ENCODE peak calls at places on chromosomes 2 and 18, in five cellular contexts. X is H9, T is H1, K is neuronal stem cell, U is trophoblast cell. R is an unnamed sample.

GRCh38 chr2:127621981-127622431 is 23.9 kb upstream of the GPR17 start:
- DNase-seq in K (no peak), U (no peak), X (peak), T (no peak), R (no peak)

GRCh38 chr2:239212121-239212520 is 188.7 kb downstream of the HDAC4 start:
- DNase-seq in X (no peak), K (no peak), U (no peak), T (no peak), R (no peak)

GRCh38 chr18:49849331-49850217 is 36.2 kb upstream of the ACAA2 start:
- DNase-seq in T (peak), K (peak), U (peak), X (peak), R (peak)

GRCh38 chr2:133829686-133830085 is 261.4 kb upstream of the NCKAP5 start:
- DNase-seq in X (no peak), U (no peak), K (no peak), T (no peak), R (no peak)

GRCh38 chr18:79928563-79928960 is 22.9 kb downstream of the SLC66A2 start:
- DNase-seq in K (no peak), X (no peak), U (no peak), T (peak), R (no peak)

GRCh38 chr2:162242586-162243304 is 500 bp downstream of the FAP start:
- DNase-seq in T (no peak), U (peak), K (peak), X (no peak), R (peak)

GRCh38 chr2:240498171-240498957 is 59.4 kb downstream of the ANKMY1 start:
- DNase-seq in K (no peak), U (no peak), X (no peak), T (no peak), R (no peak)

GRCh38 chr2:208025814-208026184 is 472 bp upstream of the PLEKHM3 start:
- DNase-seq in U (no peak), T (no peak), X (peak), K (no peak), R (no peak)

GRCh38 chr2:172947461-172947860 is 128.2 kb upstream of the MAP3K20 start:
- DNase-seq in X (no peak), T (no peak), U (no peak), K (no peak), R (no peak)

GRCh38 chr18:50218432-50219197 is 23.7 kb upstream of the MYO5B start:
- DNase-seq in T (peak), X (peak), U (peak), K (peak), R (no peak)

GRCh38 chr2:152031747-152032146 is 67.1 kb downstream of the CACNB4 start:
- DNase-seq in T (no peak), X (no peak), U (no peak), K (no peak), R (no peak)

GRCh38 chr18:66616523-66616983 is 12.7 kb upstream of the CDH19 start:
- DNase-seq in X (peak), T (peak), K (no peak), U (no peak), R (no peak)

GRCh38 chr18:3985030-3985429 is 470.1 kb downstream of the DLGAP1 start:
- DNase-seq in U (no peak), X (no peak), K (no peak), T (no peak), R (peak)

GRCh38 chr18:61992923-61993322 is 100.1 kb upstream of the RNF152 start:
- DNase-seq in U (peak), K (no peak), T (no peak), X (no peak), R (peak)

GRCh38 chr2:33420726-33421125 is 55.7 kb upstream of the RASGRP3 start:
- DNase-seq in X (no peak), T (no peak), K (no peak), U (no peak), R (no peak)

GRCh38 chr2:50777954-50778353 is 254.0 kb downstream of the NRXN1 start:
- DNase-seq in X (no peak), U (peak), T (no peak), K (no peak), R (no peak)

GRCh38 chr2:217669831-217670230 is 333.0 kb downstream of the TNS1 start:
- DNase-seq in T (no peak), X (no peak), U (no peak), K (no peak), R (no peak)

GRCh38 chr18:10170375-10170774 is 256.6 kb downstream of the VAPA start:
- DNase-seq in K (no peak), T (no peak), U (no peak), X (no peak), R (no peak)

GRCh38 chr2:188322569-188323531 is 31.2 kb downstream of the GULP1 start:
- DNase-seq in X (no peak), U (no peak), T (no peak), K (no peak), R (peak)

GRCh38 chr18:11004294-11004693 is 145.1 kb downstream of the PIEZO2 start:
- DNase-seq in T (no peak), U (no peak), K (no peak), X (no peak), R (peak)

GRCh38 chr18:37294951-37295350 is 270.6 kb downstream of the CELF4 start:
- DNase-seq in K (peak), T (peak), X (peak), U (peak), R (peak)

GRCh38 chr2:148876589-148877402 is 1.8 kb downstream of the KIF5C start:
- DNase-seq in K (peak), T (peak), U (no peak), X (peak), R (no peak)

GRCh38 chr2:227826019-227826521 is 12.4 kb downstream of the CCL20 start:
- DNase-seq in U (no peak), K (no peak), X (no peak), T (no peak), R (no peak)

GRCh38 chr2:25341753-25342371 is at the start of gene DNMT3A:
- DNase-seq in U (peak), T (no peak), K (no peak), X (peak), R (peak)

GRCh38 chr2:40242315-40242714 is 209.6 kb downstream of the SLC8A1 start:
- DNase-seq in U (no peak), T (no peak), K (peak), X (no peak), R (no peak)

GRCh38 chr2:189293164-189293563 is 113.6 kb upstream of the COL5A2 start:
- DNase-seq in K (no peak), T (no peak), X (no peak), U (no peak), R (peak)

GRCh38 chr2:172516299-172516698 is 39.6 kb upstream of the PDK1 start:
- DNase-seq in K (no peak), X (no peak), U (peak), T (no peak), R (peak)

GRCh38 chr18:23591011-23591410 is 4.7 kb upstream of the NPC1 start:
- DNase-seq in K (no peak), T (no peak), U (peak), X (no peak), R (no peak)

GRCh38 chr2:236875906-236876505 is 209.7 kb upstream of the COPS8 start:
- DNase-seq in X (no peak), K (no peak), T (peak), U (peak), R (no peak)

GRCh38 chr18:11387880-11388279 is 221.5 kb upstream of the SLC35G4 start:
- DNase-seq in K (no peak), U (peak), T (no peak), X (peak), R (peak)

GRCh38 chr18:56522826-56523225 is 115.6 kb downstream of the TXNL1 start:
- DNase-seq in T (no peak), U (no peak), K (no peak), X (no peak), R (no peak)

GRCh38 chr2:11598228-11598731 is 64.4 kb downstream of the GREB1 start:
- DNase-seq in K (no peak), U (no peak), X (no peak), T (no peak), R (no peak)

GRCh38 chr2:169071455-169071854 is 2.1 kb downstream of the DHRS9 start:
- DNase-seq in T (no peak), U (peak), X (no peak), K (no peak), R (no peak)

GRCh38 chr2:190840572-190841172 is 39.9 kb upstream of the GLS start:
- DNase-seq in T (no peak), X (no peak), U (no peak), K (no peak), R (no peak)

GRCh38 chr18:33928226-33928625 is 296.5 kb downstream of the NOL4 start:
- DNase-seq in T (no peak), K (no peak), U (no peak), X (no peak), R (peak)

GRCh38 chr18:33923980-33924379 is 300.7 kb downstream of the NOL4 start:
- DNase-seq in K (no peak), X (no peak), T (no peak), U (no peak), R (no peak)

GRCh38 chr18:33924576-33924975 is 300.1 kb downstream of the NOL4 start:
- DNase-seq in K (no peak), U (no peak), T (no peak), X (no peak), R (no peak)
- H2BK12ac ChIP-seq in K (no peak), U (no peak), T (no peak), X (no peak), R (no peak)

GRCh38 chr2:66532972-66533868 is 98.3 kb downstream of the MEIS1 start:
- DNase-seq in T (no peak), U (no peak), X (no peak), K (no peak), R (no peak)
- H2BK12ac ChIP-seq in T (no peak), U (no peak), X (no peak), K (no peak), R (no peak)

GRCh38 chr2:10387033-10387432 is 61.1 kb downstream of the ODC1 start:
- DNase-seq in T (no peak), X (no peak), K (no peak), U (peak), R (no peak)

GRCh38 chr2:10389191-10389590 is 58.9 kb downstream of the ODC1 start:
- DNase-seq in U (no peak), T (no peak), K (no peak), X (no peak), R (no peak)

GRCh38 chr2:10390369-10390801 is 57.7 kb downstream of the ODC1 start:
- DNase-seq in X (no peak), T (no peak), K (no peak), U (peak), R (no peak)

GRCh38 chr2:10392100-10392499 is 56.0 kb downstream of the ODC1 start:
- DNase-seq in K (no peak), X (no peak), U (peak), T (no peak), R (no peak)

DNA sequence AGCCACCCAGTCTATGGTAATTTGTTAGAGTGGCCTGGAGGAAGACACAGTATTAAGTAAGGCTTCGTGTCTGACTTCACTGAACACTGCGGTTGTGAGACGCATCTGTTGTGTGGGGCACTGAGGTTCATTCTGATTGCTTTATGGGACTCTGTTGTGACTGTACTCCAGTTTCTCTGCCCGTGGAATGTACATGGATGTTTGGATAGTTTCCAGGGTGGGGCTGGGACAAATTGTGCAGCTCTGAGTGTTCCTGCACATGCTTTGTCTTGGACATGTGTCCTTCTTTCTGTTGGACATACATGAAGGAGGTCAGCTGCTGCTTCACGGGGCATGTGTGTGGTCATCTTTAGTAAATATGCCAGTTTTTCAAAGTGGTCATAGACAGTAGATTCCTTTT is 58.5 kb downstream of the ODC1 start:
- DNase-seq in T (no peak), U (peak), K (no peak), X (no peak), R (peak)
- H2BK12ac ChIP-seq in T (no peak), U (no peak), K (no peak), X (no peak), R (no peak)

DNA sequence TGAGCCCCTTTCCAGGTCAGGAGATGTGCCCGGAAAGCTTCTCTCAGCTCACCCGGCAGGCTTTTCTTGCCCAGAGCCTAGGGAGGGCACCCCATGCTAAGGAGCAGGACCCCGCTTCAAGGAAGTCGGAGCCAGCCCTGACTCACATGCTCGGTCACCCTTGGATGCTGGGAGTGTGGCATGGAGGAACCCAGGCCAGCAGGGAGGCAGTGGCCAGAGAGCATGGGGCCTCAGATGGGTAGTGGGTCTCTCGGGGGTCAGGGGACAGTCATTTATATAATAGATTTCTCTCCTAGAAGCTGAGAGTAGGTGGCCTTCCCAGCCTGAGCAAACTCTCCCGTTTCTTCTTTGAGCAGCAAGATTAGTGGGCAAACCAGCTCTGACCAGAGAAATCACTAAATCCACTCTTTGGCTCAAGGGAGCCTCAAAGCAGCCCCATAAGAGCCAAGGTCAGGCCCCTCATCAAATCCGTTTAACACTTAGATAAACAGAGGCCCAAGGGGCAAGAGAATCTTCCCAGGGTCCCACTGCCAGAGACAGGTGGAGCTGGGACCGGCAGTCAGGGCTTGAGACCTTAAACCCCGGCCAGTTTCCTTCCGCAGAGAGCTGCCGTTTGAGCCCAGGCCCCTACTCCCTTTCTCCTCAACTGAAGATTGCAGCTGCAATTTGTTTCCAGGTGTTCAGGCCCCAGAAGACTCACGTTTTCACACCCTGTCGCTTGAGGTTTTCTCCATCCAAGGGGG is 113.1 kb downstream of the CYP26B1 start:
- DNase-seq in T (no peak), X (no peak), K (no peak), U (no peak), R (no peak)
- H2BK12ac ChIP-seq in T (no peak), X (no peak), K (no peak), U (no peak), R (no peak)

GRCh38 chr2:115208493-115209164 is 766.2 kb downstream of the DPP10 start:
- DNase-seq in T (no peak), U (no peak), X (no peak), K (no peak), R (no peak)

GRCh38 chr2:115219296-115219695 is 776.9 kb downstream of the DPP10 start:
- DNase-seq in T (no peak), X (no peak), K (no peak), U (no peak), R (no peak)

GRCh38 chr2:115214050-115214449 is 771.6 kb downstream of the DPP10 start:
- DNase-seq in T (no peak), K (no peak), U (no peak), X (peak), R (no peak)
- H2BK12ac ChIP-seq in T (no peak), K (no peak), U (no peak), X (no peak), R (no peak)

GRCh38 chr2:163717993-163718680 is 17.7 kb downstream of the FIGN start:
- DNase-seq in U (no peak), X (no peak), K (no peak), T (no peak), R (peak)
- H2BK12ac ChIP-seq in U (no peak), X (no peak), K (no peak), T (no peak), R (no peak)